ENCODE peak calls at places on chromosomes 7 and 10, in nine cellular contexts. T is cardiac muscle cell; W is uterus; J is CD4-positive, alpha-beta T cell; D is HFFc6; C is fibroblast of lung; Y is Caco-2; G is astrocyte of the spinal cord; B is GM23338. I is an unnamed sample.

GRCh38 chr7:106418526-106418925 is 133.7 kb upstream of the NAMPT start:
- DNase-seq in T (no peak), W (no peak), D (no peak), B (no peak), J (no peak), G (peak; percentile 72), C (peak; percentile 54), Y (no peak), I (no peak)

GRCh38 chr7:43602271-43602670 is 19.4 kb downstream of the STK17A start:
- DNase-seq in T (no peak), G (no peak), J (no peak), Y (no peak), D (no peak), C (no peak), B (no peak), W (no peak), I (no peak)

GRCh38 chr7:71925663-71926062 is 486.5 kb downstream of the CALN1 start:
- DNase-seq in J (no peak), T (no peak), D (no peak), G (no peak), C (no peak), Y (no peak), W (no peak), B (peak; percentile 92), I (no peak)

GRCh38 chr10:35336921-35337741 is 822 bp downstream of the CCNY start:
- DNase-seq in D (peak; percentile 31), T (peak; percentile 65), B (peak; percentile 45), Y (peak; percentile 76), C (no peak), W (peak; percentile 41), G (no peak), J (no peak), I (peak; percentile 53)

GRCh38 chr10:13978844-13979227 is 351.9 kb downstream of the FRMD4A start:
- DNase-seq in Y (no peak), C (no peak), G (no peak), J (no peak), W (no peak), T (no peak), D (no peak), B (no peak), I (no peak)

GRCh38 chr10:7184660-7185366 is 226.0 kb downstream of the SFMBT2 start:
- DNase-seq in W (no peak), T (no peak), D (no peak), Y (no peak), G (no peak), J (no peak), B (no peak), C (no peak), I (no peak)

GRCh38 chr7:138538518-138538917 is 78.5 kb downstream of the TRIM24 start:
- DNase-seq in C (peak; percentile 36), J (no peak), G (peak; percentile 1), T (no peak), Y (no peak), D (peak; percentile 33), B (no peak), W (no peak), I (no peak)

GRCh38 chr10:108566216-108567107 is 1356.8 kb downstream of the XPNPEP1 start:
- DNase-seq in W (no peak), C (no peak), T (no peak), G (no peak), Y (no peak), J (no peak), B (no peak), D (no peak), I (no peak)

GRCh38 chr7:156470399-156471320 is 169.9 kb upstream of the RNF32 start:
- DNase-seq in G (no peak), W (no peak), Y (no peak), B (peak; percentile 51), D (no peak), J (no peak), C (no peak), T (no peak), I (no peak)

GRCh38 chr10:132836832-132837540 is 51.0 kb upstream of the NKX6-2 start:
- DNase-seq in Y (peak; percentile 53), W (no peak), C (peak; percentile 29), T (peak; percentile 74), D (no peak), J (peak; percentile 31), B (peak; percentile 73), G (no peak), I (peak; percentile 51)

GRCh38 chr10:3107426-3107961 is 40.1 kb downstream of the PFKP start:
- DNase-seq in Y (no peak), D (no peak), W (peak; percentile 57), T (no peak), C (peak; percentile 99), B (no peak), J (no peak), G (peak; percentile 99), I (no peak)

GRCh38 chr10:128059266-128059850 is 66.9 kb downstream of the MKI67 start:
- DNase-seq in D (no peak), Y (no peak), T (no peak), J (no peak), B (no peak), G (no peak), W (no peak), C (no peak), I (no peak)

GRCh38 chr10:34281661-34282060 is 533.4 kb downstream of the PARD3 start:
- DNase-seq in G (no peak), C (no peak), T (no peak), B (no peak), W (no peak), J (no peak), Y (no peak), D (no peak), I (no peak)

GRCh38 chr10:34275626-34276025 is 539.5 kb downstream of the PARD3 start:
- DNase-seq in Y (no peak), W (no peak), G (no peak), B (no peak), J (no peak), T (no peak), D (no peak), C (no peak), I (no peak)

GRCh38 chr10:34286136-34286739 is 528.9 kb downstream of the PARD3 start:
- DNase-seq in T (no peak), D (peak; percentile 58), B (no peak), C (no peak), J (no peak), W (no peak), G (peak; percentile 23), Y (no peak), I (no peak)

GRCh38 chr10:34282186-34282585 is 532.9 kb downstream of the PARD3 start:
- DNase-seq in B (no peak), W (no peak), C (no peak), J (no peak), Y (no peak), T (no peak), D (no peak), G (no peak), I (no peak)

DNA sequence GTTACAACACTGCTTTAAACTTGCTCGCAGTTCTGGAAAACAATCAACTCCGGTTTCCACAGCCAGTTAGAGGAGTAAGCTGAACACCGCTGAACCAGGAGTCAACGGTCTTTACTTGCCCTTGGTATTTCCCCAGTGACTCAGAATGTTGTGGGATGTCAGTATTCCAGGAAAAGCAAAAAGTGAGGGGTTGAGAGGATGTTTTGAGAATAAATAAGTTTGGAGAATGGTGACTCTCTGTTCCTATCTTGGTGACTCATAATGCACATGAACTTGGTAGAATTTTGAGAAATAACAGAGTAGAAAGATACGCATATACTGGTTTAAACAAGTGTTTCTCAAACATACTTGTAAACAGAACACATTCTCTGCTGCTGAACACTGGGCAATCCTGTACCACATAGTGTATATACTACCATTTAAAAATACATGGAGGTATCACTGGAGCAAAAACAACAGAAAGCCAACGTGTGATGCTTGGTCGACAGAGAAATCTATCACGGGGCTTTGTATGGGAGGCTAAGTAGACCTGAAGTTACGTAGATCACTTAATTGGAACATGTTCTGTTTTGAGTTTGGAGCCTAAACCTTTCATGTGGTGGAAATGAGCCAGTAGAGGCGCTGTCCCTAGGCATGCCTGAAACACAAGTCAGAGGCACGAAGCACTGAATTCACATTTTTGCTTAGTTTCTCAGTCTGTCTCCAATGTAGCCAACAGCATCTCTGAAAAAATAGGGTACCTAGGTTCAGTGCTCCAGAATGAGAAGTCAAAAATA is 534.3 kb downstream of the PARD3 start:
- DNase-seq in D (peak; percentile 93), W (peak; percentile 80), G (peak; percentile 98), Y (no peak), C (peak; percentile 98), B (peak; percentile 50), J (no peak), T (no peak), I (peak; percentile 9)
- TF ChIP-seq CTCF in D (peak; percentile 49), W (no peak), G (peak; percentile 59), Y (peak; percentile 28), C (no peak), B (peak; percentile 55), J (no peak), T (peak; percentile 41), I (no peak)

GRCh38 chr10:99924856-99925255 is 84.9 kb downstream of the DNMBP start:
- DNase-seq in D (no peak), W (no peak), J (no peak), G (no peak), C (no peak), B (no peak), Y (no peak), T (no peak), I (no peak)
- TF ChIP-seq CTCF in D (no peak), W (no peak), J (no peak), G (no peak), C (no peak), B (no peak), Y (no peak), T (no peak), I (no peak)

GRCh38 chr10:31490858-31491504 is 172.0 kb downstream of the ZEB1 start:
- DNase-seq in B (peak; percentile 80), W (no peak), Y (peak; percentile 32), T (peak; percentile 65), D (peak; percentile 60), C (peak; percentile 79), J (no peak), G (peak; percentile 75), I (peak; percentile 37)
- TF ChIP-seq CTCF in B (peak; percentile 77), W (peak; percentile 18), Y (peak; percentile 72), T (peak; percentile 73), D (peak; percentile 87), C (peak; percentile 36), J (peak; percentile 52), G (peak; percentile 72), I (peak; percentile 62)

GRCh38 chr10:100878291-100878910 is 34.4 kb upstream of the SLF2 start:
- DNase-seq in D (peak; percentile 71), B (peak; percentile 89), W (peak; percentile 51), T (peak; percentile 80), C (peak; percentile 78), G (peak; percentile 77), Y (peak; percentile 77), J (no peak), I (peak; percentile 54)
- TF ChIP-seq CTCF in D (peak; percentile 87), B (peak; percentile 92), W (peak; percentile 71), T (peak; percentile 83), C (peak; percentile 79), G (peak; percentile 82), Y (peak; percentile 90), J (no peak), I (peak; percentile 52)

I was measured in activated CD8-positive, alpha-beta T cell treated with anti-CD3 and anti-CD28 coated beads for 36 hours.